ENCODE peak calls at places on chromosome 13, in eight cellular contexts. W is HL-60, I is ovary, Q is uterus, D is upper lobe of left lung, S is endothelial cell of umbilical vein, L is NT2/D1, Z is cardiac muscle cell. G is an unnamed sample.

GRCh38 chr13:97631158-97631557 is 197.2 kb downstream of the RAP2A start:
- DNase-seq in W (no peak), I (no peak), Q (no peak), D (no peak), S (no peak), L (no peak), Z (no peak), G (no peak)

GRCh38 chr13:99062593-99062992 is 84.7 kb upstream of the DOCK9 start:
- DNase-seq in W (no peak), I (peak), Q (peak), D (no peak), S (peak), L (no peak), Z (peak), G (no peak)

GRCh38 chr13:43815204-43815603 is 28.4 kb upstream of the ENOX1 start:
- DNase-seq in W (no peak), I (no peak), Q (no peak), D (no peak), S (peak), L (no peak), Z (peak), G (no peak)

GRCh38 chr13:47794963-47795362 is 206.1 kb downstream of the SUCLA2 start:
- DNase-seq in W (no peak), I (no peak), Q (no peak), D (no peak), S (no peak), L (no peak), Z (peak), G (no peak)

GRCh38 chr13:72839831-72840426 is 58.0 kb downstream of the PIBF1 start:
- DNase-seq in W (peak), I (no peak), Q (no peak), D (no peak), S (peak), L (no peak), Z (peak), G (no peak)

GRCh38 chr13:49935171-49936084 is 712 bp downstream of the SPRYD7 start:
- DNase-seq in W (no peak), I (no peak), Q (no peak), D (no peak), S (peak), L (no peak), Z (peak), G (no peak)

GRCh38 chr13:65677906-65678305 is 1552.2 kb downstream of the PCDH9 start:
- DNase-seq in W (no peak), I (no peak), Q (no peak), D (no peak), S (no peak), L (peak), Z (peak), G (no peak)

GRCh38 chr13:108281941-108282340 is 12.4 kb downstream of the TNFSF13B start:
- DNase-seq in W (no peak), I (no peak), Q (no peak), D (no peak), S (no peak), L (no peak), Z (peak), G (no peak)

GRCh38 chr13:79527698-79528097 is 46.7 kb downstream of the NDFIP2 start:
- DNase-seq in W (no peak), I (no peak), Q (no peak), D (no peak), S (no peak), L (no peak), Z (no peak), G (no peak)

GRCh38 chr13:106710267-106710666 is 142.3 kb upstream of the ARGLU1 start:
- DNase-seq in W (no peak), I (no peak), Q (no peak), D (no peak), S (peak), L (no peak), Z (peak), G (no peak)

GRCh38 chr13:27044837-27045570 is 126.6 kb downstream of the USP12 start:
- DNase-seq in W (no peak), I (no peak), Q (no peak), D (no peak), S (no peak), L (no peak), Z (no peak), G (no peak)

GRCh38 chr13:94703721-94704314 is 8.5 kb downstream of the SOX21 start:
- DNase-seq in W (no peak), I (no peak), Q (no peak), D (no peak), S (no peak), L (no peak), Z (no peak), G (no peak)

GRCh38 chr13:111252449-111253124 is 67.9 kb upstream of the TEX29 start:
- DNase-seq in W (no peak), I (no peak), Q (no peak), D (no peak), S (no peak), L (no peak), Z (no peak), G (no peak)

GRCh38 chr13:77698211-77699058 is 948 bp downstream of the SLAIN1 start:
- DNase-seq in W (no peak), I (peak), Q (peak), D (peak), S (peak), L (no peak), Z (no peak), G (no peak)

GRCh38 chr13:77113496-77113895 is 86.5 kb upstream of the FBXL3 start:
- DNase-seq in W (no peak), I (no peak), Q (no peak), D (no peak), S (no peak), L (no peak), Z (no peak), G (no peak)

GRCh38 chr13:72782717-72783116 is 784 bp downstream of the PIBF1 start:
- DNase-seq in W (no peak), I (no peak), Q (no peak), D (no peak), S (peak), L (no peak), Z (peak), G (no peak)

GRCh38 chr13:21641629-21642028 is 29.2 kb upstream of the FGF9 start:
- DNase-seq in W (no peak), I (no peak), Q (no peak), D (no peak), S (no peak), L (no peak), Z (no peak), G (no peak)

GRCh38 chr13:23871616-23872220 is 17.5 kb downstream of the MIPEP start:
- DNase-seq in W (no peak), I (no peak), Q (no peak), D (no peak), S (peak), L (no peak), Z (peak), G (no peak)

GRCh38 chr13:73158851-73159250 is 100.0 kb downstream of the KLF5 start:
- DNase-seq in W (no peak), I (no peak), Q (no peak), D (no peak), S (peak), L (no peak), Z (peak), G (no peak)

GRCh38 chr13:42014119-42014518 is 34.3 kb upstream of the DGKH start:
- DNase-seq in W (no peak), I (no peak), Q (no peak), D (no peak), S (no peak), L (no peak), Z (no peak), G (no peak)

GRCh38 chr13:104314926-104315535 is 1248.8 kb upstream of the SLC10A2 start:
- DNase-seq in W (no peak), I (no peak), Q (no peak), D (no peak), S (no peak), L (no peak), Z (no peak), G (no peak)

GRCh38 chr13:108549989-108550388 is 79.4 kb upstream of the MYO16 start:
- DNase-seq in W (no peak), I (no peak), Q (no peak), D (no peak), S (no peak), L (no peak), Z (no peak), G (no peak)

GRCh38 chr13:112142401-112142930 is 75.5 kb downstream of the SOX1 start:
- DNase-seq in W (no peak), I (no peak), Q (no peak), D (no peak), S (no peak), L (no peak), Z (no peak), G (no peak)

GRCh38 chr13:38398810-38399493 is 49.3 kb downstream of the UFM1 start:
- DNase-seq in W (no peak), I (no peak), Q (no peak), D (no peak), S (no peak), L (no peak), Z (peak), G (no peak)

GRCh38 chr13:112931028-112931934 is 37.7 kb upstream of the MCF2L start:
- DNase-seq in W (no peak), I (no peak), Q (no peak), D (no peak), S (peak), L (peak), Z (peak), G (no peak)

GRCh38 chr13:75222031-75222430 is 259.9 kb downstream of the TBC1D4 start:
- DNase-seq in W (no peak), I (no peak), Q (no peak), D (no peak), S (no peak), L (no peak), Z (peak), G (no peak)

GRCh38 chr13:111460548-111461444 is 140.4 kb downstream of the TEX29 start:
- DNase-seq in W (no peak), I (peak), Q (peak), D (no peak), S (no peak), L (peak), Z (peak), G (no peak)

GRCh38 chr13:26867451-26868067 is 107.0 kb upstream of the GPR12 start:
- DNase-seq in W (no peak), I (no peak), Q (no peak), D (no peak), S (peak), L (no peak), Z (peak), G (no peak)

GRCh38 chr13:97630725-97631124 is 196.8 kb downstream of the RAP2A start:
- DNase-seq in W (no peak), I (no peak), Q (no peak), D (no peak), S (no peak), L (no peak), Z (peak), G (no peak)

GRCh38 chr13:87677334-87678234 is 6.4 kb downstream of the SLITRK5 start:
- DNase-seq in W (no peak), I (peak), Q (no peak), D (peak), S (no peak), L (no peak), Z (no peak), G (no peak)

GRCh38 chr13:98252931-98253470 is 75.9 kb upstream of the RNF113B start:
- DNase-seq in W (no peak), I (no peak), Q (no peak), D (no peak), S (peak), L (no peak), Z (peak), G (no peak)

GRCh38 chr13:113997845-113998751 is 24.2 kb upstream of the C13orf46 start:
- DNase-seq in W (no peak), I (peak), Q (peak), D (peak), S (no peak), L (no peak), Z (peak), G (peak)

DNA sequence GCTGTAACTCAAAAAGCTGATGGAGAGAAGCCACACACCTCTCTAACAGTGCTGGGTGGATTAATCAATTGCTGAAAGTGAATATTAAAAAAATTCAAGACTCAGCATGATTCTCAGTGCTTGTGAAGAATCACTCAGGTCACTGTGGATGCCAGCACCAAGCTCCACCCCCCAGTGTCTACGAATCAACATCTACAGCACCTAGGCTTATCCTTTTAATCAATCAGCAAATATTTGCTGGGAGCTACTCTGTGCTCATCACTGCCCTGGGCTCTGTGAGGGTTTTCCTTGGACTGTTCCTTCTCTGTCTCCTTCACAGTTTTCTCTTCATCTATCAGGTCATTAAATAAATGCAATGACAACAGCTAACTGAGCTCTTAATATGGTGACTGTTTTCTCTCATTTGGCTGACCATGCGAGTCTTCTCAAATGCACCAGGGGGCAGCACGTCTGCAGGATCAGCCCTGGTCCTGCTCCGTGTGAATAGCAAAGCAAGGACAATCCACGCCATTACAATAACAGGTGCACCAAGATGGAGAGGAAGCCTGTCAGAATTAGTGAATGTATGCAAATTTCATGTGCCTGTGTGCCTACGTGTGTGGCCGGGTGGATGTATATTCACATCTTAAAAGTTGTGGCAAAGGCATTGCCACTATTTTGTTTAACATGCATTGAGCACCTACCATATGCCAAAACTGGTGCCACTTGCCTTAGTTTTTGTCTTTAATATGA is 14.6 kb upstream of the C13orf42 start:
- DNase-seq in W (peak), I (no peak), Q (peak), D (no peak), S (peak), L (peak), Z (peak), G (no peak)
- H3K4me3 ChIP-seq in W (no peak), I (no peak), Q (no peak), D (no peak), S (no peak), L (no peak), Z (no peak), G (no peak)

GRCh38 chr13:31227870-31228269 is 28.1 kb downstream of the B3GLCT start:
- DNase-seq in W (no peak), I (no peak), Q (no peak), D (no peak), S (no peak), L (no peak), Z (no peak), G (no peak)
- H3K4me3 ChIP-seq in W (no peak), I (no peak), Q (no peak), D (no peak), S (no peak), L (no peak), Z (no peak), G (no peak)

GRCh38 chr13:46648166-46648607 is 95.2 kb downstream of the LRCH1 start:
- DNase-seq in W (no peak), I (no peak), Q (no peak), D (no peak), S (no peak), L (no peak), Z (no peak), G (no peak)
- H3K4me3 ChIP-seq in W (no peak), I (no peak), Q (no peak), D (no peak), S (no peak), L (no peak), Z (no peak), G (no peak)

GRCh38 chr13:60811581-60811980 is 414.6 kb downstream of the TDRD3 start:
- DNase-seq in W (no peak), I (no peak), Q (no peak), D (no peak), S (no peak), L (no peak), Z (no peak), G (no peak)
- H3K4me3 ChIP-seq in W (no peak), I (no peak), Q (no peak), D (no peak), S (no peak), L (no peak), Z (no peak), G (no peak)